ENCODE peak calls at places on chromosomes 1 and 21, in seven cellular contexts. X is RWPE2, C is transverse colon, G is Karpas-422, Y is ovary, T is endothelial cell of umbilical vein, L is OCI-LY7. D is an unnamed sample.

GRCh38 chr1:20640183-20640597 is 6.9 kb downstream of the PINK1 start:
- DNase-seq in X (no peak), C (peak; percentile 61), G (peak; percentile 90), Y (no peak), T (peak; percentile 58), L (peak; percentile 75), D (no peak)

GRCh38 chr1:94674876-94675275 is 133.3 kb upstream of the F3 start:
- DNase-seq in X (no peak), C (no peak), G (no peak), Y (no peak), T (no peak), L (no peak), D (no peak)

GRCh38 chr1:77954521-77954920 is 24.4 kb downstream of the FUBP1 start:
- DNase-seq in X (no peak), C (no peak), G (no peak), Y (no peak), T (no peak), L (no peak), D (no peak)

GRCh38 chr1:194164755-194165154 is 978.3 kb upstream of the B3GALT2 start:
- DNase-seq in X (no peak), C (no peak), G (no peak), Y (no peak), T (no peak), L (no peak), D (no peak)

GRCh38 chr1:117605164-117605810 is 561 bp upstream of the TENT5C start:
- DNase-seq in X (no peak), C (no peak), G (no peak), Y (no peak), T (no peak), L (no peak), D (no peak)

GRCh38 chr1:46533179-46533864 is 18.1 kb downstream of the KNCN start:
- DNase-seq in X (no peak), C (peak; percentile 21), G (no peak), Y (peak; percentile 51), T (peak; percentile 30), L (no peak), D (peak; percentile 48)

GRCh38 chr1:2098839-2099785 is 48.9 kb downstream of the PRKCZ start:
- DNase-seq in X (peak; percentile 54), C (no peak), G (no peak), Y (no peak), T (no peak), L (no peak), D (peak; percentile 19)

GRCh38 chr1:97545446-97545845 is 375.4 kb downstream of the DPYD start:
- DNase-seq in X (no peak), C (no peak), G (no peak), Y (no peak), T (no peak), L (no peak), D (no peak)

GRCh38 chr1:25068316-25068715 is 138.2 kb upstream of the RUNX3 start:
- DNase-seq in X (no peak), C (no peak), G (no peak), Y (no peak), T (no peak), L (no peak), D (no peak)

GRCh38 chr1:26412180-26412840 is 1.7 kb downstream of the LIN28A start:
- DNase-seq in X (no peak), C (no peak), G (no peak), Y (no peak), T (no peak), L (no peak), D (no peak)

GRCh38 chr1:111030590-111030989 is 66.9 kb upstream of the LRIF1 start:
- DNase-seq in X (no peak), C (peak; percentile 48), G (peak; percentile 91), Y (no peak), T (peak; percentile 50), L (peak; percentile 83), D (no peak)

GRCh38 chr21:46205121-46205520 is 20.9 kb upstream of the SPATC1L start:
- DNase-seq in X (peak; percentile 52), C (no peak), G (no peak), Y (no peak), T (no peak), L (no peak), D (no peak)

GRCh38 chr21:45050786-45051489 is 23.4 kb upstream of the ADARB1 start:
- DNase-seq in X (no peak), C (no peak), G (no peak), Y (no peak), T (no peak), L (no peak), D (no peak)

GRCh38 chr1:84386716-84387479 is 11.4 kb upstream of the DNASE2B start:
- DNase-seq in X (no peak), C (no peak), G (no peak), Y (no peak), T (no peak), L (no peak), D (no peak)

GRCh38 chr1:168974611-168975010 is 131.9 kb upstream of the ATP1B1 start:
- DNase-seq in X (no peak), C (no peak), G (no peak), Y (no peak), T (no peak), L (no peak), D (no peak)

GRCh38 chr1:19456915-19457554 is 28.3 kb downstream of the CAPZB start:
- DNase-seq in X (no peak), C (no peak), G (no peak), Y (no peak), T (peak; percentile 44), L (no peak), D (no peak)

GRCh38 chr1:109048335-109048734 is 6.4 kb upstream of the WDR47 start:
- DNase-seq in X (no peak), C (no peak), G (no peak), Y (no peak), T (no peak), L (no peak), D (no peak)

GRCh38 chr1:6108937-6109636 is 63.4 kb downstream of the KCNAB2 start:
- DNase-seq in X (no peak), C (peak; percentile 32), G (peak; percentile 85), Y (no peak), T (peak; percentile 39), L (peak; percentile 43), D (no peak)

GRCh38 chr21:35368326-35368725 is 319.2 kb upstream of the RUNX1 start:
- DNase-seq in X (no peak), C (no peak), G (no peak), Y (no peak), T (no peak), L (no peak), D (no peak)

GRCh38 chr21:21111309-21111920 is 113.2 kb downstream of the NCAM2 start:
- DNase-seq in X (no peak), C (no peak), G (no peak), Y (no peak), T (no peak), L (no peak), D (no peak)

GRCh38 chr21:31335957-31336738 is 7.9 kb downstream of the TIAM1 start:
- DNase-seq in X (peak; percentile 66), C (no peak), G (no peak), Y (no peak), T (no peak), L (no peak), D (no peak)

GRCh38 chr1:83694449-83694848 is 304.5 kb downstream of the TTLL7 start:
- DNase-seq in X (no peak), C (no peak), G (no peak), Y (no peak), T (no peak), L (peak; percentile 20), D (no peak)

DNA sequence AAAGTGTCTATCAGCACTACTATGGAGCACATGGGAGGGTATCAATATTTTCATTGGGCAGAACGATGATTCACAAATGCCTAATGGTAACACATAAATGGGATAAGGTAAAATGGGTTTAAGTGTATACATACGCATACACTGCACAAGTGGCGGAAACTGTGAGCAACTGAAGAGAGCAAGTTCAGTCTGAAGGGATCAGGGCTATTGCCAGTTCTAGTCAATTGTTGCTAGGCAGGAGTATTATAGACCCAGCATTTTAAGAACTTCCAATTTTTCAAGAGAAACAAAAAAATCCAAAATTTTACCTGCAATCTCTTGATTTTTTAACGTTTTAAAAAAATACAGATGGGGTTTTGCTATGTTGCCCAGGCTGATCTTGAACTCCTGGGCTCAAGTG is 23.1 kb downstream of the FOXJ3 start:
- DNase-seq in X (no peak), C (no peak), G (no peak), Y (no peak), T (no peak), L (no peak), D (no peak)
- H3K4me1 ChIP-seq in X (peaks cover 22% of the 10 kb centered on the region), C (peaks cover 3% of the 10 kb centered on the region), G (no peaks in the 10 kb centered on the region), Y (peaks cover 9% of the 10 kb centered on the region), T (no peaks in the 10 kb centered on the region), L (peaks cover 5% of the 10 kb centered on the region), D (peaks cover 5% of the 10 kb centered on the region)

DNA sequence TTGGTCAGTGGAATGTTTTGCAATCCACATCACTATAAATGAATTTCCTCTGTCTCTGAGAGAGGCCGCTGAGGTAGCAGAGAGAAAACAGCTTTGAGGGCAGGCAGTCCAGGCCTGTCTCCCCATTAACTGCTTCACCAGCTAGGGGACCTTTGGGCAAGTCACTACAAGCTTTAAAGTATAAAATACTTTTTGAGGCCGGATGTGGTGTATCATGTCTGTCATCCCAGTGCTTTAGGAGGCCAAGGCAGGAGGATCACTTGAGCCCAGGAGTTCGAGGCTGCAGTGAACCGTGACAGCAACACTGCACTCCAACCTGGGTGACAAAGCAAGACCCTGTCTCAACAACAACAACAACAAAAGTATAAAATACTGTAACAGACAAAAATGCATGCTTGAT is 6.4 kb downstream of the IL6R start:
- DNase-seq in X (no peak), C (no peak), G (no peak), Y (no peak), T (no peak), L (no peak), D (no peak)
- H3K4me1 ChIP-seq in X (peaks cover 28% of the 10 kb centered on the region), C (peaks cover 30% of the 10 kb centered on the region), G (peaks cover 27% of the 10 kb centered on the region), Y (peaks cover 13% of the 10 kb centered on the region), T (no peaks in the 10 kb centered on the region), L (peaks cover 29% of the 10 kb centered on the region), D (peaks cover 27% of the 10 kb centered on the region)

GRCh38 chr1:59684698-59685097 is 130.1 kb upstream of the HOOK1 start:
- DNase-seq in X (no peak), C (no peak), G (no peak), Y (no peak), T (no peak), L (no peak), D (no peak)
- H3K4me1 ChIP-seq in X (no peaks in the 10 kb centered on the region), C (peaks cover 3% of the 10 kb centered on the region), G (no peaks in the 10 kb centered on the region), Y (peaks cover 2% of the 10 kb centered on the region), T (no peaks in the 10 kb centered on the region), L (no peaks in the 10 kb centered on the region), D (no peaks in the 10 kb centered on the region)

DNA sequence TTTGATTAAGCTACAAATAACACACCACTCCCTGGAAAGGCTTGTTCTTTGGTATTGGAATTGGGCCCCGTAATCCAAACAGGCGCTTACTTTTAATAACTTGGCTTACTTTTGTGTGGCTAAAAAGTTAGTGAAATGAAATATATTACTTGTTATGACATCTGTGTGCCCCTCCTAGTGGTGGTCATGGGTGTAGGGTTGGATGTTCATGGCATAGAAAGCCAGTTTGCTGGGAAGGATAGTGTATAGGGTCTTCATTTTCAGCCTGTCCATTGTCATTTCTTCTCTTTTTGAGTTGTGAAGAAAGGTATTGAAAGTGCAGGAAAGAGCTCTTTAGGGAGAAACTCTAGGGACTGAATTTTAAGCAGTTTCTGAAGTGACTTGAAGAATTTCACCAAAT is 5.9 kb downstream of the CDC14A start:
- DNase-seq in X (no peak), C (no peak), G (peak; percentile 66), Y (no peak), T (peak; percentile 47), L (peak; percentile 37), D (no peak)
- H3K4me1 ChIP-seq in X (peaks cover 19% of the 10 kb centered on the region), C (peaks cover 8% of the 10 kb centered on the region), G (peaks cover 55% of the 10 kb centered on the region), Y (peaks cover 9% of the 10 kb centered on the region), T (peaks cover 26% of the 10 kb centered on the region), L (peaks cover 14% of the 10 kb centered on the region), D (peaks cover 4% of the 10 kb centered on the region)